ENCODE peak calls at places on chromosomes 7 and 10, in six cellular contexts. C, G, S, W, L and Z are unnamed samples. For H3K9me3, the result is how much of the 10 kb centered on the place peaks cover.

GRCh38 chr7:38628630-38629385 is 2.4 kb downstream of the AMPH start:
- DNase-seq in C (no peak), G (no peak), S (no peak), W (no peak), L (no peak), Z (no peak)

GRCh38 chr10:123942114-123942513 is 50.5 kb upstream of the CPXM2 start:
- DNase-seq in C (no peak), G (no peak), S (no peak), W (no peak), L (no peak), Z (no peak)

GRCh38 chr10:24969732-24970330 is 17.4 kb upstream of the PRTFDC1 start:
- DNase-seq in C (no peak), G (no peak), S (peak), W (no peak), L (no peak), Z (no peak)

GRCh38 chr7:123787227-123788007 is 38.6 kb upstream of the WASL start:
- DNase-seq in C (no peak), G (no peak), S (no peak), W (no peak), L (no peak), Z (no peak)

GRCh38 chr10:3570855-3571266 is 214.1 kb downstream of the KLF6 start:
- DNase-seq in C (no peak), G (no peak), S (peak), W (no peak), L (no peak), Z (no peak)

GRCh38 chr10:88840881-88841280 is 10.8 kb downstream of the ANKRD22 start:
- DNase-seq in C (no peak), G (no peak), S (no peak), W (no peak), L (no peak), Z (no peak)

GRCh38 chr10:8146650-8147049 is 92.2 kb downstream of the GATA3 start:
- DNase-seq in C (no peak), G (no peak), S (no peak), W (no peak), L (no peak), Z (no peak)

GRCh38 chr10:77784856-77785255 is 141.7 kb downstream of the DLG5 start:
- DNase-seq in C (no peak), G (no peak), S (no peak), W (peak), L (no peak), Z (no peak)

GRCh38 chr10:75726522-75727493 is 295.4 kb downstream of the LRMDA start:
- DNase-seq in C (no peak), G (no peak), S (peak), W (no peak), L (no peak), Z (no peak)

GRCh38 chr7:140876519-140877248 is 48.0 kb downstream of the BRAF start:
- DNase-seq in C (no peak), G (no peak), S (no peak), W (no peak), L (no peak), Z (no peak)

GRCh38 chr7:16083931-16084330 is 337.4 kb downstream of the CRPPA start:
- DNase-seq in C (no peak), G (peak), S (no peak), W (no peak), L (no peak), Z (peak)

GRCh38 chr10:89518876-89519842 is 16.2 kb downstream of the SLC16A12 start:
- DNase-seq in C (no peak), G (peak), S (no peak), W (no peak), L (no peak), Z (no peak)

GRCh38 chr10:16606421-16606820 is 84.7 kb upstream of the C1QL3 start:
- DNase-seq in C (no peak), G (no peak), S (no peak), W (no peak), L (no peak), Z (no peak)

GRCh38 chr10:46520941-46521340 is 35.5 kb downstream of the GPRIN2 start:
- DNase-seq in C (peak), G (no peak), S (no peak), W (peak), L (no peak), Z (no peak)

GRCh38 chr10:7525314-7526016 is 114.6 kb upstream of the SFMBT2 start:
- DNase-seq in C (peak), G (peak), S (no peak), W (no peak), L (peak), Z (peak)

GRCh38 chr7:101094791-101095375 is 9.6 kb downstream of the TRIM56 start:
- DNase-seq in C (peak), G (peak), S (no peak), W (no peak), L (no peak), Z (peak)

GRCh38 chr7:155066417-155066950 is 3.6 kb upstream of the HTR5A start:
- DNase-seq in C (no peak), G (no peak), S (no peak), W (no peak), L (no peak), Z (no peak)

GRCh38 chr10:69895759-69896158 is 94.1 kb downstream of the COL13A1 start:
- DNase-seq in C (no peak), G (peak), S (no peak), W (no peak), L (no peak), Z (no peak)

GRCh38 chr7:43639858-43640491 is 57.1 kb downstream of the STK17A start:
- DNase-seq in C (peak), G (peak), S (no peak), W (no peak), L (no peak), Z (no peak)

GRCh38 chr10:130935897-130936550 is 375.5 kb downstream of the TCERG1L start:
- DNase-seq in C (no peak), G (no peak), S (no peak), W (no peak), L (no peak), Z (no peak)

GRCh38 chr7:5598261-5598761 is 174.7 kb upstream of the TNRC18 start:
- DNase-seq in C (no peak), G (peak), S (no peak), W (no peak), L (no peak), Z (no peak)

GRCh38 chr7:34451923-34452322 is 206.1 kb upstream of the NPSR1 start:
- DNase-seq in C (no peak), G (no peak), S (no peak), W (no peak), L (no peak), Z (no peak)

GRCh38 chr7:123367508-123368122 is 166.8 kb downstream of the IQUB start:
- DNase-seq in C (no peak), G (peak), S (no peak), W (no peak), L (no peak), Z (peak)

DNA sequence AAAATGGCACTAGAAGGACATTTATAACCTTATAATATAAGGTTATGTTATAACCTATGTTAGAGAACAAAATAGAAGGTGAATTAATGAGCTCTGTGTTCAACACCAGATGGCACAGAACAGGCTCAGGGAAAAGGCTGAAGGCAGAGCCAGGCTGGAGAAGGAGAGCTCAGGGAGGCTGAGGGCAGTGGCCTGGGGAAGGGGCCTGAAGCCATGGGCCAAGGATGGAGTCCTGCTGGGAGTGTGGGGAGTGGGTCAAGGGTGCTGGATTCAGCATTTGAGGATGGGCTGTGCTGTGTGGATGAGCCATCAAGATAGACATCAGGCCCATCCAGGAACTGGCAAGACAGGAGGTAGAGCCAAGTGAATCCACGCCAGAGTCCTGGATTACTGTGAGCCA is 218.8 kb downstream of the ZNF248 start:
- DNase-seq in C (no peak), G (no peak), S (peak), W (no peak), L (no peak), Z (no peak)
- H3K9me3 ChIP-seq in C (under half), G (under half), S (under half), W (under half), L (under half), Z (under half)

GRCh38 chr7:26553128-26553527 is 261.5 kb downstream of the SNX10 start:
- DNase-seq in C (no peak), G (no peak), S (no peak), W (no peak), L (no peak), Z (no peak)
- H3K4me3 ChIP-seq in C (no peak), G (no peak), S (no peak), W (no peak), L (no peak), Z (no peak)

GRCh38 chr7:106562711-106563366 is 98.1 kb downstream of the CCDC71L start:
- DNase-seq in C (no peak), G (no peak), S (no peak), W (no peak), L (no peak), Z (no peak)

GRCh38 chr7:106563466-106564150 is 97.3 kb downstream of the CCDC71L start:
- DNase-seq in C (no peak), G (peak), S (no peak), W (no peak), L (no peak), Z (no peak)

GRCh38 chr7:106560482-106560881 is 100.5 kb downstream of the CCDC71L start:
- DNase-seq in C (no peak), G (no peak), S (no peak), W (no peak), L (no peak), Z (no peak)

GRCh38 chr7:106561657-106562411 is 99.1 kb downstream of the CCDC71L start:
- DNase-seq in C (no peak), G (no peak), S (no peak), W (no peak), L (no peak), Z (no peak)

DNA sequence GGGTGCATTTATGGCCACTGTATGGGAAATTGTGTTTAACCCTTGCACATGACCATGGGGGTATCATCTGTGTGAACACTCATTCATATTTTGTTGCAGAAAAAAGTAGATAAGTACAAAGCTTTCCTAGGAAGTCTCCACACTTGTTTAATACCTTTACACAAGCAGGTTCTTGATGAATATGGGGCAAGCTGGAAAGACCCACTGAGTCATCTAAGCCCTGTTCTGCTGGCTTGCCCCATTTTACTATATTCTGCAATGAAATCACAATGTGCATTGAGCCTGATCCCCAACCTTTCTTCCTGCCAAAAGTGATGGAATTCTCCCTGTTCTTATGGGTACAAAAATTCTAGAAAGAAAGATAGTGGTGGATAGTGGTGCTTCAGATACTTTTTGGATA is 99.8 kb downstream of the CCDC71L start:
- DNase-seq in C (no peak), G (no peak), S (no peak), W (no peak), L (no peak), Z (no peak)
- H3K9me3 ChIP-seq in C (under half), G (under half), S (under half), W (under half), L (under half), Z (under half)

GRCh38 chr7:27165655-27166474 is 528 bp upstream of the HOXA9 start:
- DNase-seq in C (peak), G (no peak), S (no peak), W (peak), L (peak), Z (no peak)

GRCh38 chr7:27167916-27168264 is 2.6 kb upstream of the HOXA9 start:
- DNase-seq in C (no peak), G (no peak), S (no peak), W (no peak), L (no peak), Z (no peak)

GRCh38 chr7:27168265-27168947 is 3.1 kb upstream of the HOXA9 start:
- DNase-seq in C (peak), G (no peak), S (no peak), W (peak), L (peak), Z (no peak)

GRCh38 chr7:27166475-27167169 is 1.3 kb upstream of the HOXA9 start:
- DNase-seq in C (no peak), G (no peak), S (no peak), W (peak), L (no peak), Z (no peak)

DNA sequence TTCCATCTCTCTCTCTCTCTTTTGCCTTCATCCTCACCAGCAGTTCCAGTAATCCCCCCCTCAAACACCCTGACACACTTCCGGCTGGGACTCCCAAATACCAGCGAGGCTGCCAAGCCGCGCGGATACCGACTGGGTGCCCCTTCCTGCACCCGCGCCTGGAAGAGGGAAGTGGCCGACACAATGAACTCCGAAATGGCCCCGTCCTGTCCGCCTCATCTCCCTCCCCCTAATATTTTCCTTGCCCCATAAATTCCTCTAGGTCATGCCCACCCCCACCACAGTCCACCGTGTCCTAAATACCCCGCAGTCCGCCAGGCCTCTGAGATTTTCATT is 1.8 kb upstream of the HOXA9 start:
- DNase-seq in C (no peak), G (no peak), S (no peak), W (peak), L (peak), Z (no peak)
- H3K4me3 ChIP-seq in C (peak), G (no peak), S (no peak), W (no peak), L (peak), Z (no peak)

DNA sequence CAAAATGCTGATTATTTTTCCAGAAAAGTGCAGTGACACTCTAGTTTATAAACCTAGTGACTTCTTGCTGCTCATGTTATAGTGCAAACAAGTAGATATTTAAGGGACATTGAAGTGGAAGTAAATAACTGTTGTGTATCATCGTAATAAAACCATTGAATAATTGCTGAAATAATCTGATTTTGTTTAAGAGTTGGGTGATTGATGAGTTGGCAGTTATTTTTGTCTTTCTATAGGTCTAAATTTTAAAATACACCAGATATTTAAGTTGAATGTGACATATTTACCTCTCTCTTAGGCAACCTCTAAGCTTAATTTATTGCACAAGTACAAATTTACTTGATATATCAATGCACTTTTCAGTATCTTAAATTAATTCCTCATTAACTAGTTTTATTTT is 192.9 kb downstream of the TSPAN12 start:
- DNase-seq in C (no peak), G (no peak), S (no peak), W (no peak), L (no peak), Z (no peak)
- H3K9me3 ChIP-seq in C (under half), G (under half), S (under half), W (under half), L (under half), Z (under half)

GRCh38 chr7:33044986-33045385 is 17.6 kb downstream of the NT5C3A start:
- DNase-seq in C (no peak), G (peak), S (no peak), W (no peak), L (no peak), Z (no peak)
- H3K4me3 ChIP-seq in C (no peak), G (no peak), S (no peak), W (no peak), L (no peak), Z (no peak)